ENCODE peak calls at places on chromosome 21, in six cellular contexts. M, T, X, B, R and I are unnamed samples.

GRCh38 chr21:46003575-46004007 is 22.0 kb downstream of the COL6A1 start:
- DNase-seq in B (no peak), X (no peak), R (no peak), M (no peak), T (peak), I (no peak)

GRCh38 chr21:17466166-17466565 is 46.7 kb upstream of the CXADR start:
- DNase-seq in X (peak), T (no peak), B (no peak), M (peak), R (peak), I (peak)

GRCh38 chr21:14545906-14546480 is at the start of gene SAMSN1:
- DNase-seq in T (peak), R (no peak), B (no peak), X (no peak), M (no peak), I (no peak)

GRCh38 chr21:32422064-32422463 is 9.6 kb downstream of the EVA1C start:
- DNase-seq in B (no peak), T (no peak), R (no peak), M (no peak), X (no peak), I (no peak)

GRCh38 chr21:42351626-42352432 is 1.0 kb upstream of the TFF2 start:
- DNase-seq in T (no peak), B (no peak), R (no peak), X (no peak), M (no peak), I (no peak)

GRCh38 chr21:45261093-45261492 is 26.6 kb downstream of the POFUT2 start:
- DNase-seq in M (no peak), T (no peak), B (no peak), R (no peak), X (no peak), I (no peak)

GRCh38 chr21:29892379-29892778 is 47.4 kb downstream of the GRIK1 start:
- DNase-seq in R (no peak), B (no peak), X (no peak), T (no peak), M (no peak), I (no peak)

GRCh38 chr21:43665879-43666278 is 6.5 kb downstream of the RRP1B start:
- DNase-seq in T (no peak), X (no peak), R (no peak), B (no peak), M (no peak), I (no peak)

GRCh38 chr21:25283720-25284119 is 323.6 kb downstream of the MRPL39 start:
- DNase-seq in M (peak), T (no peak), X (peak), B (peak), R (peak), I (peak)

GRCh38 chr21:41529769-41530168 is 21.8 kb upstream of the TMPRSS2 start:
- DNase-seq in M (no peak), B (no peak), T (no peak), R (no peak), X (no peak), I (no peak)

GRCh38 chr21:32921632-32922230 is 104.0 kb upstream of the OLIG2 start:
- DNase-seq in X (no peak), M (no peak), R (peak), T (no peak), B (peak), I (no peak)

GRCh38 chr21:34765619-34766018 is 96.8 kb downstream of the CLIC6 start:
- DNase-seq in B (no peak), T (no peak), M (no peak), X (no peak), R (no peak), I (no peak)

GRCh38 chr21:16514316-16514715 is 784.5 kb downstream of the USP25 start:
- DNase-seq in M (no peak), B (no peak), R (no peak), T (no peak), X (peak), I (no peak)

GRCh38 chr21:41768371-41769042 is 1.7 kb upstream of the RIPK4 start:
- DNase-seq in T (no peak), X (peak), B (peak), M (peak), R (peak), I (peak)

GRCh38 chr21:46000182-46000730 is 18.7 kb downstream of the COL6A1 start:
- DNase-seq in T (no peak), X (no peak), B (peak), R (no peak), M (no peak), I (no peak)

GRCh38 chr21:35075546-35075945 is 26.4 kb upstream of the RUNX1 start:
- DNase-seq in X (peak), M (peak), T (peak), B (no peak), R (no peak), I (no peak)

GRCh38 chr21:25370311-25370744 is 237.0 kb downstream of the MRPL39 start:
- DNase-seq in R (peak), T (no peak), M (no peak), B (no peak), X (peak), I (peak)

GRCh38 chr21:36701912-36702621 is 3.2 kb downstream of the SIM2 start:
- DNase-seq in M (no peak), R (no peak), T (no peak), B (peak), X (no peak), I (no peak)

GRCh38 chr21:45266518-45267389 is 20.9 kb downstream of the POFUT2 start:
- DNase-seq in T (no peak), M (no peak), X (peak), R (no peak), B (no peak), I (no peak)